ENCODE peak calls at places on chromosomes 11 and 22, in seven cellular contexts. F, A, Z, M, L, K and W are unnamed samples.
A peak's percentile ranks its signal among the peaks of the same experiment; 100 is the strongest.

GRCh38 chr22:48754611-48755331 is 1072.9 kb downstream of the BRD1 start:
- DNase-seq in F (no peak), A (no peak), Z (no peak), M (no peak), L (no peak), K (no peak), W (no peak)

GRCh38 chr22:31628969-31629723 is 32.9 kb downstream of the PISD start:
- DNase-seq in F (no peak), A (no peak), Z (peak; percentile 28), M (no peak), L (no peak), K (no peak), W (no peak)

GRCh38 chr22:28855355-28856094 is 27.8 kb upstream of the ZNRF3 start:
- DNase-seq in F (peak; percentile 78), A (peak; percentile 68), Z (peak; percentile 63), M (peak; percentile 59), L (peak; percentile 66), K (peak; percentile 23), W (peak; percentile 81)

GRCh38 chr11:95596011-95596489 is 193.5 kb downstream of the FAM76B start:
- DNase-seq in F (peak; percentile 39), A (no peak), Z (no peak), M (peak; percentile 90), L (no peak), K (peak; percentile 56), W (peak; percentile 3)

GRCh38 chr11:12137938-12138731 is 27.7 kb downstream of the MICAL2 start:
- DNase-seq in F (peak; percentile 98), A (no peak), Z (no peak), M (peak; percentile 99), L (no peak), K (no peak), W (peak; percentile 77)

GRCh38 chr22:44587004-44587793 is 89.2 kb upstream of the RTL6 start:
- DNase-seq in F (peak; percentile 11), A (no peak), Z (no peak), M (no peak), L (no peak), K (peak; percentile 70), W (peak; percentile 30)

GRCh38 chr11:64206457-64207246 is at the start of gene FERMT3:
- DNase-seq in F (no peak), A (no peak), Z (no peak), M (no peak), L (no peak), K (no peak), W (no peak)

GRCh38 chr11:94186342-94187203 is 57.9 kb downstream of the PANX1 start:
- DNase-seq in F (no peak), A (no peak), Z (no peak), M (no peak), L (no peak), K (no peak), W (peak; percentile 16)

GRCh38 chr11:99066609-99067008 is 45.9 kb downstream of the CNTN5 start:
- DNase-seq in F (no peak), A (no peak), Z (no peak), M (no peak), L (no peak), K (no peak), W (peak; percentile 75)

GRCh38 chr11:95586155-95586554 is 203.4 kb downstream of the FAM76B start:
- DNase-seq in F (no peak), A (no peak), Z (no peak), M (peak; percentile 13), L (no peak), K (no peak), W (peak; percentile 3)

GRCh38 chr11:111555255-111555654 is 14.7 kb downstream of the LAYN start:
- DNase-seq in F (peak; percentile 79), A (no peak), Z (no peak), M (no peak), L (no peak), K (no peak), W (no peak)
- H4K8ac ChIP-seq in F (no peak overlapping the region), A (no peak overlapping the region), Z (no peak overlapping the region), M (no peak overlapping the region), L (no peak overlapping the region), K (no peak overlapping the region), W (no peak overlapping the region)

DNA sequence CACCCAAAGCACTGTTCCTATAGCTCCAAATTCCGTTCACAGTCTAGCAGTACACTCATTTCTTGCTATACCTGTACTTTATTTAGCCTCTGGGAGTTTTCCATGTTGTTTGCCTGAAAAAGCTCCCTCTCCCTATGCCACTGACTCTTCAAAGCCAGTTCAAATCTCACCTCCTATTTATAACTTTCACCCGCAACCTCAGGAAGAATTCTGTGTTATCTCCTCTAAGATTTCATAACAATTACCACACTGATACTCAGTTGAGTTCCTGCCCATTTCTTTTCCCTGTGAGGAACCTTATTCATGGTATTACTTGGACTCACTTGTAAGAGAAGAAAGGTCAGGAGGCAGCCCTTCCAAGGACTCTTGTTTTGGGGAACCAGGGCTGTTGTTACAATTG is 25.2 kb downstream of the GDPD4 start:
- DNase-seq in F (peak; percentile 7), A (no peak), Z (no peak), M (no peak), L (no peak), K (no peak), W (no peak)
- H4K8ac ChIP-seq in F (no peak overlapping the region), A (no peak overlapping the region), Z (no peak overlapping the region), M (no peak overlapping the region), L (no peak overlapping the region), K (no peak overlapping the region), W (no peak overlapping the region)

DNA sequence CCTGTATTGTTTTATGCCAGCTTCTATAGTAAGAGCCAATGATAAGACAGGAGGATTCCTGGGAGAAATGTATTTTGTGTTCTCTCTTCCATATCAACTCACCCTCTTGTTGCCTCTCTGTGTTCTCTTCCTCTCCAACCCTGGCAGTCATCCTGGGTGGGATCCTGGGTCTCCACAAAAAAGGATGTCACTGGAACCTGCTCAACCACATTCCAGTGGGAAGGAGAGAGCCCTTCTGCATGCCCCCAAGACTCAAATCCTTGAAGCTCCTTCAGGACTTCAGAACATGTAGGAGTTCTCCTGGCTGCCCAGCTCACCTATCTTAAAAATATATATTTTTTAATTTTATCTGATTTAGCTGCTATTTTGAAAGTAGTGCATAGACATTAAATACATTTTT is 26.1 kb downstream of the APOL6 start:
- DNase-seq in F (no peak), A (no peak), Z (no peak), M (no peak), L (no peak), K (no peak), W (peak; percentile 70)
- H4K8ac ChIP-seq in F (no peak overlapping the region), A (no peak overlapping the region), Z (no peak overlapping the region), M (no peak overlapping the region), L (no peak overlapping the region), K (no peak overlapping the region), W (peak overlapping the region; percentile 28)

DNA sequence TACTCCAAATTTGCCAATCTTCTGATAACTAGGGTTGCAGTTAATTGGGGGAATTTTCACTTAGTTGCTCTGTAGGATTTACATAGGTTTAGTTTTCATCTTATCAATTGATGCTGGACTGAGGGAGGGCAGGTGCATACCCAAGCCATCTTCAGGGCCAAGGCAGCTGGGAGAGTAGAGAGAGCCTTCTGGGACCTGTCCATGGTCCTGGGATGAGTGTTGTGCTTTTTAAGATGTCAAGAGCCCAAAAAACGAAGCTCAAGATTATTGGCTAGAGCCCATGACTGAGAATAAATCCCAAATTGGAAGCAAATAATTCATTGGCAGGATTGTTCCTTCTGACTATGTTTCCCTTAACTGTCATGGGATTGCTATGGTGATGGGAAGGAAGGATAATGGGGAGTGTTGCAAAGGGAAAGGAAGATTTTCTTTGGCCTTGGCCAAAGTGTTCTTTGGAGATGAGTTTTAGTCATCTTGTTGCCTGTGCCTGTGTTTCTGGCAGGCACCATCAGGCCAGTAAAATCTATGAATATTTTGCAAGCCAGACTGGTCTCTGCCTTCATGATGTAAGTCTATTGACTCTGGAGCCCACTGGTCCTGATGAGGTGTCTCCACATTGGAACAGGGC is 4.5 kb downstream of the SLC22A6 start:
- DNase-seq in F (peak; percentile 3), A (peak; percentile 35), Z (no peak), M (peak; percentile 4), L (no peak), K (no peak), W (peak; percentile 37)
- H4K8ac ChIP-seq in F (no peak overlapping the region), A (no peak overlapping the region), Z (no peak overlapping the region), M (no peak overlapping the region), L (no peak overlapping the region), K (no peak overlapping the region), W (no peak overlapping the region)

DNA sequence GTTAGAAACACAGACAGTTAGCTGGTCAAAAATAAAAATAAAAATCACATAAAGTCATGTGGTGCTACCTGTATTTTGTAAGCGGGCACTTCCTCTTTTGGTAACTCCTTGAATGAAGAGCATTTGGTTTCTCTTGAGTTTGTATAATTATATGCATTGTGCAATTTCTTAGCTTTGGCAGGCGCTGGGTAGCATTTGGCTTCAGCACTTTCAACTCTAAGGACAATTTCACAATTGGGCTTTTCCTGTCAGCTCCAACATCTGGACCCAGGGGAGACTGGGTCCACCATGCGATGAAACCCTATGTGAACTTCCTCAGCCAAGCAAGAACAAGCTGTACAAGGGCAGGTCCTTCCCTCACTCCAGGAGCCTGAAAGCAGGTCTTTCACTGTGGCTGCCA is 169.1 kb downstream of the RRAS2 start:
- DNase-seq in F (no peak), A (no peak), Z (no peak), M (no peak), L (no peak), K (no peak), W (no peak)
- H4K8ac ChIP-seq in F (no peak overlapping the region), A (no peak overlapping the region), Z (no peak overlapping the region), M (no peak overlapping the region), L (no peak overlapping the region), K (no peak overlapping the region), W (no peak overlapping the region)

GRCh38 chr11:73318501-73319011 is 10.5 kb downstream of the ARHGEF17 start:
- DNase-seq in F (no peak), A (no peak), Z (no peak), M (no peak), L (no peak), K (no peak), W (no peak)
- H4K8ac ChIP-seq in F (no peak overlapping the region), A (no peak overlapping the region), Z (no peak overlapping the region), M (peak overlapping the region; percentile 27), L (no peak overlapping the region), K (no peak overlapping the region), W (no peak overlapping the region)

DNA sequence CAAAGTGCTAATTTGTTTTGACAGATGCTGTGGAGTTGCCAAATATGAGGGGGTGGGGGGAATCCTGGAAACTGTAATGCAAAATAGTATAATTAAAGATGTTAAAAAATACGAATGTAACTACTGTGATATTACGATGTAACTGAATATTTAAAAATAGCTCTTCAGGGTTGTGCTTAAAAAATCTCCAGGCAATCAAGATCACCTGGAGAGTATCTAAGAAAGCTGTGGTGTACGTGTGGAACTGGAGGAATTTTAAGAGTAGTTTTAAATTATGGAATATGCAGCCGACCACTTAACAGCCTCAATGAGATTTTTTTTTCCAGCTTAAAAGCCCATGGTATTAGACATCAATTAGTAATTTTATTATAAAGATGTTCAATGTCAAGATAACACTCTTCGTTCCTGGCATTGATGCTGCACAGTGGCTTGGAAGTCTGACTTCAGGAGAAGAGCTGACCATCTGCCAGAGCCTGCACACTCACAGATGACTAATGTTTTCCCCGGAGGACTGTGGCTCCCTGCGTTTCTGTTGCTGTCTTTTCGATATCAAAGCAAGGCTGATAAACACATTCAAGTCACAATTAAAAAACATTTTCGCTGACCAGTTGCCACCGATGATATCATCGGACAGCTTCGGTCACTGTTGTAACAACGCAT is 122.0 kb upstream of the RCN1 start:
- DNase-seq in F (peak; percentile 61), A (no peak), Z (no peak), M (no peak), L (no peak), K (no peak), W (no peak)
- H4K8ac ChIP-seq in F (no peak overlapping the region), A (no peak overlapping the region), Z (no peak overlapping the region), M (no peak overlapping the region), L (no peak overlapping the region), K (no peak overlapping the region), W (peak overlapping the region; percentile 8)

GRCh38 chr11:112822478-112823274 is 138.5 kb upstream of the NCAM1 start:
- DNase-seq in F (no peak), A (no peak), Z (peak; percentile 87), M (no peak), L (peak; percentile 66), K (no peak), W (peak; percentile 70)
- H4K8ac ChIP-seq in F (no peak overlapping the region), A (no peak overlapping the region), Z (no peak overlapping the region), M (no peak overlapping the region), L (peak overlapping the region; percentile 29), K (no peak overlapping the region), W (no peak overlapping the region)